ENCODE peak calls at places on chromosomes 3 and 15, in eight cellular contexts. T is CD8-positive, alpha-beta T cell; K is G401; U is iPS-NIHi11; X is NCI-H1092 treated with DMSO at 0.1 percent for 48 hours; Z is memory B cell; Q is fibroblast of pulmonary artery; I is effector CD4-positive, alpha-beta T cell. Y is an unnamed sample.

GRCh38 chr15:56973463-56973862 is 55.0 kb downstream of the TCF12 start:
- DNase-seq in U (no peak), K (no peak), I (no peak), Z (no peak), T (no peak), X (no peak), Q (no peak), Y (no peak)

GRCh38 chr15:70604671-70605070 is 158.7 kb downstream of the UACA start:
- DNase-seq in T (no peak), Z (no peak), U (no peak), Q (peak; percentile 38), I (no peak), X (peak; percentile 34), K (no peak), Y (peak; percentile 39)

GRCh38 chr3:87161486-87161885 is 65.6 kb upstream of the CHMP2B start:
- DNase-seq in U (no peak), Q (no peak), K (no peak), Z (no peak), I (no peak), X (no peak), T (no peak), Y (no peak)

GRCh38 chr3:126300761-126301481 is 56.3 kb downstream of the KLF15 start:
- DNase-seq in X (no peak), T (no peak), Q (peak; percentile 10), K (peak; percentile 15), I (no peak), U (no peak), Z (no peak), Y (peak; percentile 4)

GRCh38 chr3:72158639-72159005 is 373.7 kb upstream of the PROK2 start:
- DNase-seq in Q (no peak), Z (no peak), T (no peak), I (no peak), K (no peak), X (peak; percentile 50), U (peak; percentile 39), Y (no peak)

GRCh38 chr3:48560648-48561018 is 2.9 kb downstream of the UCN2 start:
- DNase-seq in U (peak; percentile 13), K (peak; percentile 46), X (no peak), T (no peak), Z (no peak), I (no peak), Q (no peak), Y (no peak)

GRCh38 chr3:2579206-2579605 is 480.5 kb downstream of the CNTN4 start:
- DNase-seq in X (peak; percentile 65), T (no peak), I (no peak), U (no peak), Q (no peak), Z (no peak), K (peak; percentile 97), Y (peak; percentile 96)

GRCh38 chr3:170585008-170585936 is 603 bp downstream of the SLC7A14 start:
- DNase-seq in K (peak; percentile 68), T (no peak), Q (no peak), X (peak; percentile 47), U (peak; percentile 41), Z (no peak), I (no peak), Y (peak; percentile 51)

GRCh38 chr15:52514482-52514881 is 14.2 kb downstream of the MYO5A start:
- DNase-seq in T (no peak), Q (no peak), K (no peak), Z (no peak), I (no peak), X (no peak), U (no peak), Y (no peak)

GRCh38 chr15:20346082-20346805 is 195.4 kb downstream of the GOLGA6L6 start:
- DNase-seq in Q (no peak), U (no peak), I (no peak), Z (peak; percentile 10), T (no peak), K (no peak), X (no peak), Y (no peak)

GRCh38 chr3:1404270-1404669 is 311.4 kb downstream of the CNTN6 start:
- DNase-seq in X (no peak), T (no peak), I (no peak), K (peak; percentile 20), U (no peak), Z (no peak), Q (peak; percentile 19), Y (peak; percentile 14)

GRCh38 chr15:81516461-81516860 is 142.4 kb upstream of the TMC3 start:
- DNase-seq in U (no peak), K (no peak), Z (no peak), Q (peak; percentile 68), I (no peak), X (no peak), T (no peak), Y (no peak)

Y was measured in cerebellar cortex.